ENCODE peak calls at places on chromosome 11, in nine cellular contexts. H is effector CD4-positive, alpha-beta T cell; A is NCI-H2081; N is LNCaP clone FGC; I is GM19239; E is substantia nigra; G is mesenteric fat pad; P is effector memory CD4-positive, alpha-beta T cell; S is fibroblast of mammary gland. D is an unnamed sample.

GRCh38 chr11:112343368-112344039 is 82.8 kb upstream of the PLET1 start:
- DNase-seq in H (no peak), A (peak), N (peak), I (no peak), E (no peak), G (no peak), P (no peak), S (peak), D (no peak)

GRCh38 chr11:59172345-59173079 is 580 bp downstream of the DTX4 start:
- DNase-seq in H (peak), A (no peak), N (no peak), I (peak), E (no peak), G (no peak), P (no peak), S (no peak), D (no peak)

GRCh38 chr11:14119357-14119756 is 156.8 kb downstream of the SPON1 start:
- DNase-seq in H (no peak), A (no peak), N (no peak), I (no peak), E (no peak), G (no peak), P (no peak), S (no peak), D (no peak)

GRCh38 chr11:2361565-2361964 is 15.5 kb upstream of the CD81 start:
- DNase-seq in H (no peak), A (no peak), N (no peak), I (no peak), E (no peak), G (no peak), P (no peak), S (no peak), D (no peak)

GRCh38 chr11:121298770-121299169 is 6.2 kb downstream of the SC5D start:
- DNase-seq in H (no peak), A (no peak), N (no peak), I (no peak), E (no peak), G (no peak), P (no peak), S (peak), D (no peak)

GRCh38 chr11:93585758-93586157 is 42.6 kb upstream of the SMCO4 start:
- DNase-seq in H (no peak), A (no peak), N (no peak), I (no peak), E (no peak), G (no peak), P (no peak), S (peak), D (no peak)

GRCh38 chr11:72816404-72816990 is 2.3 kb downstream of the ATG16L2 start:
- DNase-seq in H (no peak), A (no peak), N (no peak), I (no peak), E (no peak), G (no peak), P (no peak), S (no peak), D (no peak)

GRCh38 chr11:32109138-32109537 is 18.3 kb downstream of the RCN1 start:
- DNase-seq in H (no peak), A (no peak), N (no peak), I (no peak), E (no peak), G (no peak), P (no peak), S (peak), D (no peak)

GRCh38 chr11:11909727-11910126 is 68.0 kb downstream of the USP47 start:
- DNase-seq in H (no peak), A (no peak), N (no peak), I (no peak), E (no peak), G (no peak), P (no peak), S (peak), D (no peak)

GRCh38 chr11:99920956-99921355 is 766.1 kb upstream of the ARHGAP42 start:
- DNase-seq in H (no peak), A (no peak), N (no peak), I (no peak), E (no peak), G (no peak), P (no peak), S (no peak), D (no peak)